ENCODE peak calls at places on chromosomes 2 and 18, in four cellular contexts. K is ovary, C is left lung, M is psoas muscle. V is an unnamed sample.
A peak's percentile ranks its signal among the peaks of the same experiment; 100 is the strongest.

GRCh38 chr2:104852161-104852689 is 1.7 kb upstream of the POU3F3 start:
- DNase-seq in K (no peak), C (no peak), M (no peak), V (no peak)

GRCh38 chr18:76643996-76644395 is 149.0 kb upstream of the ZNF516 start:
- DNase-seq in K (no peak), C (no peak), M (no peak), V (no peak)

GRCh38 chr2:135066710-135067109 is 14.6 kb downstream of the RAB3GAP1 start:
- DNase-seq in K (no peak), C (no peak), M (no peak), V (no peak)

GRCh38 chr2:205040323-205040722 is 495.0 kb downstream of the PARD3B start:
- DNase-seq in K (no peak), C (no peak), M (no peak), V (no peak)

GRCh38 chr18:44788334-44788733 is 107.6 kb downstream of the SETBP1 start:
- DNase-seq in K (no peak), C (no peak), M (no peak), V (no peak)

GRCh38 chr2:23505984-23506380 is 121.0 kb downstream of the KLHL29 start:
- DNase-seq in K (no peak), C (no peak), M (no peak), V (no peak)

GRCh38 chr2:177889812-177890460 is 182.6 kb downstream of the PDE11A start:
- DNase-seq in K (no peak), C (no peak), M (peak; percentile 60), V (no peak)

GRCh38 chr2:38376346-38376682 is 759 bp downstream of the ATL2 start:
- DNase-seq in K (peak; percentile 76), C (no peak), M (no peak), V (no peak)

GRCh38 chr2:241049739-241050623 is 51.6 kb downstream of the SNED1 start:
- DNase-seq in K (peak; percentile 26), C (no peak), M (no peak), V (no peak)

GRCh38 chr2:3036432-3037125 is 341.0 kb downstream of the EIPR1 start:
- DNase-seq in K (no peak), C (no peak), M (no peak), V (no peak)

GRCh38 chr18:76756491-76757288 is 65.7 kb upstream of the ZNF236 start:
- DNase-seq in K (no peak), C (no peak), M (peak; percentile 59), V (no peak)

GRCh38 chr2:233976690-233977294 is 59.6 kb downstream of the TRPM8 start:
- DNase-seq in K (no peak), C (no peak), M (no peak), V (no peak)

GRCh38 chr2:169640104-169640503 is 54.1 kb downstream of the CFAP210 start:
- DNase-seq in K (no peak), C (no peak), M (no peak), V (no peak)

GRCh38 chr2:104413890-104414289 is 440.0 kb upstream of the POU3F3 start:
- DNase-seq in K (no peak), C (no peak), M (no peak), V (no peak)

GRCh38 chr2:52862801-52863200 is 904.8 kb upstream of the CHAC2 start:
- DNase-seq in K (no peak), C (no peak), M (no peak), V (no peak)

GRCh38 chr2:129024796-129025195 is 706.1 kb upstream of the HS6ST1 start:
- DNase-seq in K (no peak), C (no peak), M (no peak), V (no peak)

GRCh38 chr2:62501059-62501458 is 4.9 kb downstream of the TMEM17 start:
- DNase-seq in K (no peak), C (no peak), M (no peak), V (no peak)

GRCh38 chr2:200357845-200358244 is 51.4 kb downstream of the SPATS2L start:
- DNase-seq in K (no peak), C (no peak), M (no peak), V (no peak)

GRCh38 chr2:69118609-69119008 is 105.6 kb downstream of the ANTXR1 start:
- DNase-seq in K (no peak), C (no peak), M (no peak), V (no peak)

GRCh38 chr2:84969511-84970265 is 1.3 kb upstream of the KCMF1 start:
- DNase-seq in K (no peak), C (no peak), M (no peak), V (no peak)

GRCh38 chr18:58168986-58169385 is 125.0 kb downstream of the NEDD4L start:
- DNase-seq in K (no peak), C (no peak), M (no peak), V (no peak)

GRCh38 chr2:192090878-192091277 is 103.9 kb downstream of the TMEFF2 start:
- DNase-seq in K (no peak), C (no peak), M (no peak), V (no peak)

DNA sequence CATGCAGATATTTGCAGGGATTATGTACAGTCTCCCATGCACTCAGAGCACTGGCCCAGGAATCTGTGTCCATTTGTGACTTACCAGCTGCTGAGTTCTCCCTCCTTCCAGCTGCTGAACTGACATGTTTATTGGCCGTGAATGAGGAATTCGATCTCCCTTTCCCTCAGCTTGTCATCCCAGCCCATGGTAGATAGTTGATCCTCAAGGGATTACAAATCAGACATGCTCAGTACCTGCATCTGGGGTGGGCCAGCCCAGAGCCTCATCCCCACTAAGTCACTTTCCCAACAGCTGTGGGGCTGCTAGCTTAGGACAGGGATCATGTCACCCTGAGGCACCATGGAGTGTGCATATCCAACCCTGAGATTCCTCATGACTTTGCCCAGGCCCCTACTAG is 1284.9 kb upstream of the LRRTM1 start:
- DNase-seq in K (no peak), C (no peak), M (no peak), V (no peak)
- H3K27ac ChIP-seq in K (no peak overlapping the region), C (no peak overlapping the region), M (no peak overlapping the region), V (no peak overlapping the region)

GRCh38 chr2:29920631-29921559 is 491 bp downstream of the ALK start:
- DNase-seq in K (peak; percentile 17), C (no peak), M (no peak), V (no peak)
- H3K4me3 ChIP-seq in K (peak overlapping the region; percentile 12), C (peak overlapping the region; percentile 21), M (peak overlapping the region; percentile 62), V (no peak overlapping the region)

GRCh38 chr2:156356006-156356764 is 23.7 kb upstream of the NR4A2 start:
- DNase-seq in K (no peak), C (no peak), M (no peak), V (no peak)
- H3K27ac ChIP-seq in K (no peak overlapping the region), C (no peak overlapping the region), M (no peak overlapping the region), V (no peak overlapping the region)

GRCh38 chr2:8640498-8640897 is 41.4 kb upstream of the ID2 start:
- DNase-seq in K (no peak), C (peak; percentile 8), M (no peak), V (no peak)
- H3K4me3 ChIP-seq in K (no peak overlapping the region), C (no peak overlapping the region), M (no peak overlapping the region), V (no peak overlapping the region)

GRCh38 chr2:209476367-209477191 is 52.7 kb downstream of the MAP2 start:
- DNase-seq in K (no peak), C (no peak), M (no peak), V (no peak)
- H3K27ac ChIP-seq in K (no peak overlapping the region), C (no peak overlapping the region), M (no peak overlapping the region), V (no peak overlapping the region)

GRCh38 chr2:132443106-132443505 is 26.5 kb downstream of the GPR39 start:
- DNase-seq in K (no peak), C (no peak), M (no peak), V (no peak)
- H3K4me3 ChIP-seq in K (no peak overlapping the region), C (no peak overlapping the region), M (no peak overlapping the region), V (no peak overlapping the region)

DNA sequence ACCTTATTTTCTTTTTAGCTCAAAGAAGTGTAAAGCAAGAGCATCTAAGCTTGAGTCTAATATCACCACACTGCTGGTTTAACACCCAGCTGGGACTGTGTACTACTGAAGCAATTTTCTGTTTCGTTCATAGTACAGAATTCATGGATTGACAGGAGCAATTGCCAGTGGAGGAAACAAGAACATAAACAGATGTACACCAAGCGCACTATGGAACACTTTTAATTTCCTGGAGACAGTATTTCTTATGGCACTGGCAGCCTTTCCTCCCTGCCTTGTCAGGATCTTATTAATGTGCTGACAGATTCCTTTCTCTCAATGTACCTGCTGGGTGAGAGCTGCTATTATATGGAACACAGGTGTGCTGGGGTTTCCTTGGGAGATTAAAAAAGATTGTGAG is 4.2 kb upstream of the LANCL1 start:
- DNase-seq in K (no peak), C (no peak), M (no peak), V (no peak)
- H3K27ac ChIP-seq in K (no peak overlapping the region), C (no peak overlapping the region), M (no peak overlapping the region), V (no peak overlapping the region)

DNA sequence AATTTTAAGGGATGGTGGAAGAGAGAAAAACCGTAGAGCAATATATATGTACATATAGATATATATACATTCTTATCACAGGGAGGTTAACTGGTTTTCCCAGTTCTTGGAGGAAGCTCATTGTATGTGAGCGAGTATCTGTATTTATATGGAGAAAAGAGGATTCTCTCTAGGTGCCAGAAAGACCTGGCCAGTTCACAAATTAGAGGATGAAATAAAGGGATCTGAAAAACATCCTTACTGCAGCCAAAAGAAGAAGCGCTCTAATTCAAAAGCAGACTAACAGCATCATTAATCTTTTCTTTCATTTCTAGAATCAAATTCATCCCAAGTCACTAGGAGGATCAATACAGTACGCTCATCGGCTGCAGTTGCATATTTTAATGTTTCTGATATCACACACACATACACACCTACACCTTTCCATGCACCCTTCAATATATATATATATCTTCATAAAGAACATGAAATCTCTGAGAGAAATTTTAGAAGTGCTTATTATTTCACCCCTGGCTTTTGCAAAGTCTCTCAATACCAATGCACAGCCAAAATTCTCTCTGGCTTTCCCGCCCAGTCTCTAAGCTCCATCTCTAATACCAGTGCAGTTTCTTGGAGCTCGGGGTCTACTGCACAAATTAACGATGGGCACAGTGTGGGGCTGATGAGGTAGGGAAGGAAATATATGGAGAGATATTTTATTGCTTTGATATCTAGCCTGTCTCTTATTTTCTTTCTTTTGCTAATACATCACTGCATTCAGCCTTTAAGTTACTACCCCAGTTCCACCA is 734 bp downstream of the NRXN1 start:
- DNase-seq in K (no peak), C (no peak), M (no peak), V (no peak)
- H3K4me3 ChIP-seq in K (no peak overlapping the region), C (no peak overlapping the region), M (no peak overlapping the region), V (no peak overlapping the region)

GRCh38 chr18:23580677-23581367 is 5.5 kb downstream of the NPC1 start:
- DNase-seq in K (no peak), C (no peak), M (no peak), V (no peak)
- H3K27ac ChIP-seq in K (no peak overlapping the region), C (no peak overlapping the region), M (no peak overlapping the region), V (no peak overlapping the region)

GRCh38 chr2:39851691-39852110 is 72.6 kb upstream of the THUMPD2 start:
- DNase-seq in K (peak; percentile 20), C (no peak), M (no peak), V (no peak)
- H3K4me3 ChIP-seq in K (no peak overlapping the region), C (no peak overlapping the region), M (no peak overlapping the region), V (no peak overlapping the region)